ENCODE peak calls at places on chromosomes 3 and 15, in eight cellular contexts. T is RWPE1, V is neural progenitor cell, N is testis, M is brain microvascular endothelial cell, L is AG04450, K is heart right ventricle, U is Peyer's patch. O is an unnamed sample.

GRCh38 chr3:60053518-60054265 is 1003.9 kb upstream of the CFAP20DC start:
- DNase-seq in L (peak), V (no peak), M (peak), U (no peak), T (no peak), K (no peak), N (no peak), O (no peak)

GRCh38 chr3:66502267-66502874 is 1.5 kb upstream of the LRIG1 start:
- DNase-seq in M (no peak), V (no peak), T (no peak), U (no peak), K (no peak), N (no peak), L (no peak), O (no peak)

GRCh38 chr15:40766906-40767837 is 2.6 kb upstream of the C15orf62 start:
- DNase-seq in M (peak), V (no peak), L (no peak), U (no peak), K (no peak), T (peak), N (no peak), O (no peak)

GRCh38 chr3:36484386-36484785 is 104.1 kb downstream of the STAC start:
- DNase-seq in V (no peak), K (no peak), T (no peak), M (no peak), L (no peak), N (no peak), U (no peak), O (no peak)

GRCh38 chr15:76885212-76885611 is 19.9 kb downstream of the SCAPER start:
- DNase-seq in T (no peak), M (no peak), K (no peak), U (no peak), N (no peak), V (no peak), L (no peak), O (no peak)

GRCh38 chr3:19155375-19155774 is 7.1 kb downstream of the KCNH8 start:
- DNase-seq in U (no peak), N (peak), K (no peak), T (no peak), L (no peak), M (no peak), V (no peak), O (no peak)

GRCh38 chr3:109336272-109336957 is 931 bp downstream of the DPPA4 start:
- DNase-seq in V (peak), K (no peak), N (peak), T (no peak), U (no peak), M (peak), L (no peak), O (peak)

GRCh38 chr3:190209533-190209932 is 88.8 kb upstream of the P3H2 start:
- DNase-seq in V (no peak), U (no peak), M (no peak), N (no peak), T (no peak), K (no peak), L (no peak), O (no peak)

GRCh38 chr3:57682284-57682683 is 10.6 kb downstream of the DENND6A start:
- DNase-seq in U (no peak), M (peak), K (no peak), N (no peak), T (no peak), V (no peak), L (no peak), O (no peak)
- TF ChIP-seq CTCF in U (no peak), M (peak), K (no peak), N (no peak), T (no peak), V (peak), L (peak), O (no peak)

DNA sequence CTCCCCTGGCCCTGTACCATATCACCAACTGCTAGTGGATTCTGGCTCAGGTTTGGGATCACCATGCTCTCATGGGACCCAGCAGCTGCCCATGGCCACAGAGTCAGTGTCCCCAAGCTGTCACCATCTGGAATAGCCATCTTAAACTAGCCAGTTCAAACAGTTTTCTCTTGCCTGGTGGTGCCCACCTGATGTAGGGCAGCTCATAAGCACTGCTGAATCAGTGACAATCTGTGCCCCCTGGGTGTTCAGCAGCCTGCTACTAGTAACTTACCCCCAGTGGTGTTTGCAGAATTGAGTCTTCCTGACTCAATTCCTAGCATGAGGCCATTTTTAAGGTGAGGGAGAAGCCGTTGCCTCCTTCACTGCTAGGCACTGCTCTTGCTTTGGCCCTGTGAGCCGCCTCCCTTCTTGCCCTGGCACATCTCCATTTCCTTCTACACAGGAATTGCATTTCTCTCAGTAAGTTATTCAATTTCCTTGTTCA is 7.9 kb downstream of the RPSA start:
- DNase-seq in T (no peak), M (no peak), K (no peak), U (no peak), L (no peak), N (no peak), V (no peak), O (no peak)
- H3K27ac ChIP-seq in T (peak), M (no peak), K (peak), U (no peak), L (no peak), N (no peak), V (peak), O (no peak)

GRCh38 chr3:133914839-133915600 is 19.3 kb upstream of the RAB6B start:
- DNase-seq in L (no peak), N (no peak), T (no peak), K (no peak), V (no peak), U (no peak), M (no peak), O (no peak)

GRCh38 chr3:133915685-133916639 is 20.3 kb upstream of the RAB6B start:
- DNase-seq in V (no peak), T (peak), U (no peak), L (no peak), M (peak), N (no peak), K (no peak), O (no peak)

GRCh38 chr3:133905376-133905775 is 9.7 kb upstream of the RAB6B start:
- DNase-seq in V (no peak), T (no peak), L (no peak), U (no peak), M (no peak), N (no peak), K (no peak), O (no peak)

DNA sequence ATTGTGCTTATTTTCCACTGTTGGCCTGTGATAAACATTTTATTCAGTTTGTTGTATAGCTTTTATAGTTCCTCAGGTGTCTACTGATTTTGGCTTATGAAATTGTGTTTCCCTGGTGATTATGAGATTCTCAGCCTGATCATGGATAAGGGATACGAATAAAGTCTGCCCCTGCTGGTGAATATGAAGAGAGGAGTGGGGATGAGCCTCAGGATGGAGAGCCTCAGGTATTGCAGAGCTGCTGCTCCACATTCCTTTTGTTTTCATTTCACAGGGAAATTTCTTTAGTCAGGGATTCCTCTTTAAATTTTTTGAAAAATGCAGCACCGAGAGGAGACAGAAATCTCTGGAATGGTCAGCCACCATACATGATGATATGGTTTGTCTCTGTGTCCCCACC is 14.7 kb upstream of the RAB6B start:
- DNase-seq in L (no peak), U (no peak), T (no peak), V (no peak), N (no peak), K (no peak), M (no peak), O (no peak)
- TF ChIP-seq CTCF in L (peak), U (no peak), T (no peak), V (peak), N (no peak), K (no peak), M (peak), O (no peak)

GRCh38 chr15:63212050-63212973 is 22.9 kb downstream of the RAB8B start:
- DNase-seq in L (no peak), N (no peak), M (peak), U (no peak), T (no peak), K (no peak), V (no peak), O (no peak)

GRCh38 chr15:63221346-63221745 is 31.9 kb downstream of the RAB8B start:
- DNase-seq in K (no peak), N (no peak), L (no peak), V (no peak), M (no peak), U (no peak), T (no peak), O (peak)

GRCh38 chr15:63223463-63223862 is 34.1 kb downstream of the RAB8B start:
- DNase-seq in V (no peak), L (no peak), U (no peak), T (no peak), K (no peak), M (no peak), N (no peak), O (no peak)

GRCh38 chr15:63219196-63219719 is 29.9 kb downstream of the RAB8B start:
- DNase-seq in M (no peak), V (no peak), K (no peak), N (no peak), T (no peak), L (no peak), U (no peak), O (no peak)

DNA sequence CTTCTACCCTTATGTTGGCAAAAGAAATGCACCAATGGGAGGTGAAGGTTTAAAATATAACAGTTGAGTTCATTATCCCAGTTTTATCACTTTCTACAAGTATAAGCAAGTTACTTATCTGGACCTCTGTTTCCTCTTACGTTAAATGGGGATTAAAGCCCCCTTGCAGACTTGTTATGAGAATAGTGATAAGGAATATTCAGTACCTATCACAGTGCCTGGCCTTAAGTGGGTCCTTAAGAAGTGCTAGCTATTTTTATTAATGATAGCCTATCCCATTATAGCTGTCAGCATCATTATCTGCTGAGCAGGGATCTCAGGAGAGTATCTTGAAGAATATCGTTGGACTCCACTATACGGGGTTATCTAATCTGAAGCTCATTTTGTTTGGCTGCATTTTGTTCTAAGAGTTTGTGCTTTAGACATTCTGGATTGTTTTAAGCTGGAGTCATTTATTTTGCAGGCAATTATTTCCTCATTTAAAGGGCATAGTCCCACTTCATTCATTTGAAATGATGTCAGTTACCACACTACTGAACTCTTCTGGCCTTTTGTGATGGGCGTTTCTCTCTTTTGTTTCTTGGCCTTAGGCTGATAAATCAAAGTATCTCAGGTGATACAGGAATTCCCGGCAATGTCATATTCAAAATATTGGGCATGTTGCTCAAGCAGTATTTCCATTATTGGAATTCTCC is 28.9 kb downstream of the RAB8B start:
- DNase-seq in L (no peak), T (peak), U (no peak), N (no peak), M (peak), K (no peak), V (no peak), O (no peak)
- H3K27ac ChIP-seq in L (no peak), T (no peak), U (peak), N (no peak), M (peak), K (no peak), V (no peak), O (no peak)

GRCh38 chr15:78177447-78177873 is 28.3 kb downstream of the IDH3A start:
- DNase-seq in V (peak), K (peak), L (no peak), U (peak), N (peak), M (peak), T (peak), O (peak)
- TF ChIP-seq CTCF in V (peak), K (peak), L (peak), U (no peak), N (peak), M (peak), T (peak), O (peak)

GRCh38 chr3:55333041-55333440 is 154.1 kb downstream of the WNT5A start:
- DNase-seq in V (no peak), T (no peak), N (peak), M (peak), K (no peak), U (no peak), L (no peak), O (no peak)

GRCh38 chr3:55333923-55334322 is 153.2 kb downstream of the WNT5A start:
- DNase-seq in U (no peak), N (no peak), T (no peak), L (peak), V (no peak), K (no peak), M (peak), O (no peak)

GRCh38 chr3:55331524-55331923 is 155.6 kb downstream of the WNT5A start:
- DNase-seq in T (no peak), M (no peak), N (no peak), V (no peak), L (no peak), K (no peak), U (no peak), O (no peak)

GRCh38 chr3:55330756-55331155 is 156.3 kb downstream of the WNT5A start:
- DNase-seq in M (peak), K (no peak), U (no peak), N (no peak), L (peak), T (no peak), V (no peak), O (no peak)

GRCh38 chr3:55332191-55332590 is 154.9 kb downstream of the WNT5A start:
- DNase-seq in K (no peak), V (no peak), L (no peak), U (no peak), N (no peak), T (no peak), M (no peak), O (no peak)
- H3K27ac ChIP-seq in K (no peak), V (no peak), L (no peak), U (no peak), N (no peak), T (no peak), M (no peak), O (no peak)

O was measured in thyroid gland.